ENCODE peak calls at places on chromosomes 3 and 15, in ten cellular contexts. One of them, this sample, is unnamed.

GRCh38 chr15:41809121-41809520 is 18.8 kb upstream of the JMJD7 start:
- DNase-seq in fibroblast of pulmonary artery: no peak
- DNase-seq in testis: no peak
- DNase-seq in cardiac muscle cell: no peak
- DNase-seq in A549: no peak
- DNase-seq in heart left ventricle: no peak
- DNase-seq in body of pancreas: no peak
- DNase-seq in colonic mucosa: no peak
- DNase-seq in AG09309: no peak
- DNase-seq in choroid plexus epithelial cell: no peak
- DNase-seq in this sample: no peak

GRCh38 chr3:144221771-144222170 is 250.1 kb downstream of the DIPK2A start:
- DNase-seq in fibroblast of pulmonary artery: no peak
- DNase-seq in testis: no peak
- DNase-seq in cardiac muscle cell: no peak
- DNase-seq in A549: no peak
- DNase-seq in heart left ventricle: no peak
- DNase-seq in body of pancreas: no peak
- DNase-seq in colonic mucosa: no peak
- DNase-seq in AG09309: no peak
- DNase-seq in choroid plexus epithelial cell: no peak
- DNase-seq in this sample: no peak

GRCh38 chr3:115348391-115348790 is 201.3 kb upstream of the ZBTB20 start:
- DNase-seq in fibroblast of pulmonary artery: no peak
- DNase-seq in testis: peak
- DNase-seq in cardiac muscle cell: no peak
- DNase-seq in A549: no peak
- DNase-seq in heart left ventricle: no peak
- DNase-seq in body of pancreas: no peak
- DNase-seq in colonic mucosa: no peak
- DNase-seq in AG09309: no peak
- DNase-seq in choroid plexus epithelial cell: no peak
- DNase-seq in this sample: no peak

GRCh38 chr3:193744048-193744821 is 151.2 kb downstream of the OPA1 start:
- DNase-seq in fibroblast of pulmonary artery: no peak
- DNase-seq in testis: no peak
- DNase-seq in cardiac muscle cell: peak
- DNase-seq in A549: peak
- DNase-seq in heart left ventricle: no peak
- DNase-seq in body of pancreas: peak
- DNase-seq in colonic mucosa: peak
- DNase-seq in AG09309: no peak
- DNase-seq in choroid plexus epithelial cell: peak
- DNase-seq in this sample: no peak

GRCh38 chr15:52349062-52349700 is 53.6 kb upstream of the MYO5C start:
- DNase-seq in fibroblast of pulmonary artery: peak
- DNase-seq in testis: no peak
- DNase-seq in cardiac muscle cell: no peak
- DNase-seq in A549: peak
- DNase-seq in heart left ventricle: no peak
- DNase-seq in body of pancreas: no peak
- DNase-seq in colonic mucosa: no peak
- DNase-seq in AG09309: no peak
- DNase-seq in choroid plexus epithelial cell: peak
- DNase-seq in this sample: no peak

GRCh38 chr15:53256457-53256856 is 466.3 kb upstream of the ONECUT1 start:
- DNase-seq in fibroblast of pulmonary artery: no peak
- DNase-seq in testis: no peak
- DNase-seq in cardiac muscle cell: no peak
- DNase-seq in A549: no peak
- DNase-seq in heart left ventricle: no peak
- DNase-seq in body of pancreas: no peak
- DNase-seq in colonic mucosa: no peak
- DNase-seq in AG09309: no peak
- DNase-seq in choroid plexus epithelial cell: no peak
- DNase-seq in this sample: no peak

GRCh38 chr3:38018296-38019266 is 10.9 kb downstream of the PLCD1 start:
- DNase-seq in fibroblast of pulmonary artery: no peak
- DNase-seq in testis: no peak
- DNase-seq in cardiac muscle cell: no peak
- DNase-seq in A549: no peak
- DNase-seq in heart left ventricle: peak
- DNase-seq in body of pancreas: no peak
- DNase-seq in colonic mucosa: no peak
- DNase-seq in AG09309: no peak
- DNase-seq in choroid plexus epithelial cell: no peak
- DNase-seq in this sample: no peak

GRCh38 chr3:22263042-22263441 is 512.0 kb upstream of the ZNF385D start:
- DNase-seq in fibroblast of pulmonary artery: peak
- DNase-seq in testis: no peak
- DNase-seq in cardiac muscle cell: peak
- DNase-seq in A549: no peak
- DNase-seq in heart left ventricle: no peak
- DNase-seq in body of pancreas: no peak
- DNase-seq in colonic mucosa: no peak
- DNase-seq in AG09309: peak
- DNase-seq in choroid plexus epithelial cell: peak
- DNase-seq in this sample: no peak

GRCh38 chr3:189316296-189317019 is 144.7 kb downstream of the TPRG1 start:
- DNase-seq in fibroblast of pulmonary artery: no peak
- DNase-seq in testis: no peak
- DNase-seq in cardiac muscle cell: no peak
- DNase-seq in A549: no peak
- DNase-seq in heart left ventricle: no peak
- DNase-seq in body of pancreas: peak
- DNase-seq in colonic mucosa: peak
- DNase-seq in AG09309: no peak
- DNase-seq in choroid plexus epithelial cell: no peak
- DNase-seq in this sample: no peak

GRCh38 chr3:130894130-130894872 is 417 bp downstream of the ATP2C1 start:
- DNase-seq in fibroblast of pulmonary artery: peak
- DNase-seq in testis: peak
- DNase-seq in cardiac muscle cell: peak
- DNase-seq in A549: peak
- DNase-seq in heart left ventricle: peak
- DNase-seq in body of pancreas: peak
- DNase-seq in colonic mucosa: peak
- DNase-seq in AG09309: no peak
- DNase-seq in choroid plexus epithelial cell: peak
- DNase-seq in this sample: peak

GRCh38 chr3:52820741-52821140 is 9.7 kb downstream of the ITIH4 start:
- DNase-seq in fibroblast of pulmonary artery: peak
- DNase-seq in testis: peak
- DNase-seq in cardiac muscle cell: peak
- DNase-seq in A549: peak
- DNase-seq in heart left ventricle: no peak
- DNase-seq in body of pancreas: no peak
- DNase-seq in colonic mucosa: no peak
- DNase-seq in AG09309: no peak
- DNase-seq in choroid plexus epithelial cell: peak
- DNase-seq in this sample: peak

GRCh38 chr3:32399030-32399620 is 7.5 kb downstream of the CMTM7 start:
- DNase-seq in fibroblast of pulmonary artery: peak
- DNase-seq in testis: no peak
- DNase-seq in cardiac muscle cell: peak
- DNase-seq in A549: peak
- DNase-seq in heart left ventricle: no peak
- DNase-seq in body of pancreas: no peak
- DNase-seq in colonic mucosa: peak
- DNase-seq in AG09309: no peak
- DNase-seq in choroid plexus epithelial cell: peak
- DNase-seq in this sample: peak

GRCh38 chr15:45242289-45242688 is 9.7 kb upstream of the SLC28A2 start:
- DNase-seq in fibroblast of pulmonary artery: peak
- DNase-seq in testis: no peak
- DNase-seq in cardiac muscle cell: peak
- DNase-seq in A549: peak
- DNase-seq in heart left ventricle: no peak
- DNase-seq in body of pancreas: no peak
- DNase-seq in colonic mucosa: no peak
- DNase-seq in AG09309: no peak
- DNase-seq in choroid plexus epithelial cell: peak
- DNase-seq in this sample: no peak

DNA sequence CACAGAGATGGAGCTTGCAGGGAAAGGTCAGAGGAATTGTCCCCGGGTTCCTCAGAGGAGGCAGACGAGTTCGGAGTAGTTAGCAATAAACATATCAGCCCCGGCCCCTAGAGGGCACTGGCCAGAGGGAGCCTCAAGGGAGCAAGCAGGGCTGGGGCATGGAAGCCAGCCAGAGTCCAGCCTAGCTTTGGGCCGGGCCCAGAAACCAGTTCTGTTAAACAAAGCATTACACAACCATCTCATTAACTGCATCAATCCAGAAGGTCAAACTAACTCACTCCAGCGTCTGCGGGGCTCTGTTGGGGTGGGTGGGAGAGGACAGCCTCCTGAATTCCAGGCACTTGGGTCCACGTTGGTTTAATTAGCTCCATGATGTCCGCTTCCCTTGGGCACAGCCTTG is 41.0 kb upstream of the IREB2 start:
- DNase-seq in fibroblast of pulmonary artery: peak
- DNase-seq in testis: no peak
- DNase-seq in cardiac muscle cell: peak
- DNase-seq in A549: peak
- DNase-seq in heart left ventricle: no peak
- DNase-seq in body of pancreas: peak
- DNase-seq in colonic mucosa: peak
- DNase-seq in AG09309: no peak
- DNase-seq in choroid plexus epithelial cell: peak
- DNase-seq in this sample: no peak
- TF ChIP-seq CTCF in fibroblast of pulmonary artery: peak
- TF ChIP-seq CTCF in testis: no peak
- TF ChIP-seq CTCF in cardiac muscle cell: peak
- TF ChIP-seq CTCF in A549: peak
- TF ChIP-seq CTCF in heart left ventricle: no peak
- TF ChIP-seq CTCF in body of pancreas: no peak
- TF ChIP-seq CTCF in colonic mucosa: peak
- TF ChIP-seq CTCF in AG09309: peak
- TF ChIP-seq CTCF in choroid plexus epithelial cell: peak
- TF ChIP-seq CTCF in this sample: no peak

GRCh38 chr15:101438482-101439284 is 50.8 kb downstream of the PCSK6 start:
- DNase-seq in fibroblast of pulmonary artery: no peak
- DNase-seq in testis: peak
- DNase-seq in cardiac muscle cell: no peak
- DNase-seq in A549: no peak
- DNase-seq in heart left ventricle: no peak
- DNase-seq in body of pancreas: no peak
- DNase-seq in colonic mucosa: no peak
- DNase-seq in AG09309: no peak
- DNase-seq in choroid plexus epithelial cell: no peak
- DNase-seq in this sample: no peak

GRCh38 chr15:101437618-101438481 is 51.7 kb downstream of the PCSK6 start:
- DNase-seq in fibroblast of pulmonary artery: no peak
- DNase-seq in testis: peak
- DNase-seq in cardiac muscle cell: no peak
- DNase-seq in A549: no peak
- DNase-seq in heart left ventricle: no peak
- DNase-seq in body of pancreas: no peak
- DNase-seq in colonic mucosa: no peak
- DNase-seq in AG09309: no peak
- DNase-seq in choroid plexus epithelial cell: no peak
- DNase-seq in this sample: no peak

GRCh38 chr15:101440846-101441590 is 48.5 kb downstream of the PCSK6 start:
- DNase-seq in fibroblast of pulmonary artery: no peak
- DNase-seq in testis: no peak
- DNase-seq in cardiac muscle cell: no peak
- DNase-seq in A549: no peak
- DNase-seq in heart left ventricle: no peak
- DNase-seq in body of pancreas: no peak
- DNase-seq in colonic mucosa: no peak
- DNase-seq in AG09309: no peak
- DNase-seq in choroid plexus epithelial cell: no peak
- DNase-seq in this sample: no peak

GRCh38 chr15:101439920-101440319 is 49.6 kb downstream of the PCSK6 start:
- DNase-seq in fibroblast of pulmonary artery: peak
- DNase-seq in testis: peak
- DNase-seq in cardiac muscle cell: peak
- DNase-seq in A549: no peak
- DNase-seq in heart left ventricle: no peak
- DNase-seq in body of pancreas: no peak
- DNase-seq in colonic mucosa: no peak
- DNase-seq in AG09309: peak
- DNase-seq in choroid plexus epithelial cell: peak
- DNase-seq in this sample: no peak

DNA sequence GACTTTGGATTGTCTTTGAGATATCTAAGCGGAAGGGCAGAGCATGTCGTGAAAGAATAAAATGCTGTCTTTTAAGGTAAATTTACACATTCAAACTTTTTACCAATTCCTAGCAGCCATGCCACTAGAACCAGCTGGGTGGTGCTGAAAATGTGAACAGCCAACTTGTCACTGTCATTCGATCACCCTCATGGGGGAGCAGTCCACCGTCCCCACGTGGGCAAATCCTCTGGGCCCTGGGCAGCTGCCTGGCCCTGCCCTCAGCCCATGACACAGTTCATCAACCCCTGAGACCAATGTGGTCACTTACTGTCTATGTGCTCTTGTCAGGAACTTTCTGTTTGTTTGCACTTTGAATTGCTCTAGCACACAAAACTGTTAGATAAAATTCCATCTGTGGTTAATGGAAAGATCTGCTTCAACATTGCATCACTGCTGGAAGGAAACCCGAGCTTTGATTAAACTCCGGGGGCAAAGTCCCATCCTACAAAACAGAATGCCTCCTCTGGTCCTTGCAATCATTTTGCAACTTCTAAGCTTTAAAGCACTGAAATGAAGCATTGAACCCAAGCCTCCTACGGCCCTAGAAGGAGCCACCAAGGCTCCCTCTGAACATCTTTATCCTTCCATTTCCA is 50.1 kb downstream of the PCSK6 start:
- DNase-seq in fibroblast of pulmonary artery: peak
- DNase-seq in testis: no peak
- DNase-seq in cardiac muscle cell: peak
- DNase-seq in A549: peak
- DNase-seq in heart left ventricle: no peak
- DNase-seq in body of pancreas: no peak
- DNase-seq in colonic mucosa: no peak
- DNase-seq in AG09309: no peak
- DNase-seq in choroid plexus epithelial cell: peak
- DNase-seq in this sample: no peak
- TF ChIP-seq CTCF in fibroblast of pulmonary artery: no peak
- TF ChIP-seq CTCF in testis: no peak
- TF ChIP-seq CTCF in cardiac muscle cell: no peak
- TF ChIP-seq CTCF in A549: no peak
- TF ChIP-seq CTCF in heart left ventricle: no peak
- TF ChIP-seq CTCF in body of pancreas: no peak
- TF ChIP-seq CTCF in colonic mucosa: no peak
- TF ChIP-seq CTCF in AG09309: no peak
- TF ChIP-seq CTCF in choroid plexus epithelial cell: no peak
- TF ChIP-seq CTCF in this sample: no peak

GRCh38 chr15:81151389-81151788 is 17.3 kb downstream of the CFAP161 start:
- DNase-seq in fibroblast of pulmonary artery: no peak
- DNase-seq in testis: no peak
- DNase-seq in cardiac muscle cell: no peak
- DNase-seq in A549: no peak
- DNase-seq in heart left ventricle: no peak
- DNase-seq in body of pancreas: no peak
- DNase-seq in colonic mucosa: no peak
- DNase-seq in AG09309: no peak
- DNase-seq in choroid plexus epithelial cell: no peak
- DNase-seq in this sample: no peak
- TF ChIP-seq CTCF in fibroblast of pulmonary artery: no peak
- TF ChIP-seq CTCF in testis: no peak
- TF ChIP-seq CTCF in cardiac muscle cell: no peak
- TF ChIP-seq CTCF in A549: no peak
- TF ChIP-seq CTCF in heart left ventricle: no peak
- TF ChIP-seq CTCF in body of pancreas: no peak
- TF ChIP-seq CTCF in colonic mucosa: no peak
- TF ChIP-seq CTCF in AG09309: no peak
- TF ChIP-seq CTCF in choroid plexus epithelial cell: no peak
- TF ChIP-seq CTCF in this sample: no peak

GRCh38 chr3:99114565-99115291 is 213.2 kb upstream of the DCBLD2 start:
- DNase-seq in fibroblast of pulmonary artery: peak
- DNase-seq in testis: peak
- DNase-seq in cardiac muscle cell: peak
- DNase-seq in A549: peak
- DNase-seq in heart left ventricle: no peak
- DNase-seq in body of pancreas: no peak
- DNase-seq in colonic mucosa: no peak
- DNase-seq in AG09309: no peak
- DNase-seq in choroid plexus epithelial cell: peak
- DNase-seq in this sample: peak
- TF ChIP-seq CTCF in fibroblast of pulmonary artery: peak
- TF ChIP-seq CTCF in testis: no peak
- TF ChIP-seq CTCF in cardiac muscle cell: peak
- TF ChIP-seq CTCF in A549: peak
- TF ChIP-seq CTCF in heart left ventricle: peak
- TF ChIP-seq CTCF in body of pancreas: no peak
- TF ChIP-seq CTCF in colonic mucosa: no peak
- TF ChIP-seq CTCF in AG09309: peak
- TF ChIP-seq CTCF in choroid plexus epithelial cell: peak
- TF ChIP-seq CTCF in this sample: peak